ENCODE peak calls at places on chromosomes 4 and X, in eight cellular contexts. E, H, Q, V, S, Z, F and N are unnamed samples.

GRCh38 chr4:78612398-78613005 is 60.9 kb downstream of the ANXA3 start:
- DNase-seq in E (peak), H (no peak), Q (peak), V (peak), S (no peak), Z (no peak), F (no peak), N (no peak)

GRCh38 chrX:38175140-38175539 is 45.5 kb downstream of the SRPX start:
- DNase-seq in E (peak), H (no peak), Q (peak), V (peak), S (no peak), Z (peak), F (peak), N (no peak)

GRCh38 chrX:151753313-151754041 is 18.9 kb downstream of the CNGA2 start:
- DNase-seq in E (peak), H (no peak), Q (peak), V (peak), S (no peak), Z (peak), F (peak), N (peak)

GRCh38 chrX:1421433-1422134 is 29.7 kb upstream of the SLC25A6 start:
- DNase-seq in E (no peak), H (peak), Q (no peak), V (peak), S (no peak), Z (peak), F (no peak), N (peak)

GRCh38 chrX:34810364-34810763 is 132.2 kb upstream of the FAM47B start:
- DNase-seq in E (peak), H (no peak), Q (no peak), V (no peak), S (no peak), Z (no peak), F (no peak), N (no peak)

GRCh38 chr4:136637071-136637777 is 895.1 kb downstream of the PCDH18 start:
- DNase-seq in E (no peak), H (no peak), Q (peak), V (peak), S (no peak), Z (no peak), F (peak), N (no peak)

GRCh38 chrX:66994729-66995128 is 355.9 kb upstream of the EDA2R start:
- DNase-seq in E (no peak), H (no peak), Q (no peak), V (no peak), S (no peak), Z (no peak), F (no peak), N (no peak)

GRCh38 chr4:110808371-110808878 is 185.5 kb upstream of the PITX2 start:
- DNase-seq in E (no peak), H (no peak), Q (no peak), V (peak), S (no peak), Z (no peak), F (no peak), N (no peak)

GRCh38 chr4:84965558-84966381 is 720 bp downstream of the WDFY3 start:
- DNase-seq in E (peak), H (peak), Q (peak), V (peak), S (no peak), Z (peak), F (peak), N (peak)

GRCh38 chrX:1661048-1661921 is 46.4 kb downstream of the ASMT start:
- DNase-seq in E (no peak), H (peak), Q (no peak), V (peak), S (peak), Z (peak), F (peak), N (peak)

GRCh38 chr4:148239406-148239805 is 202.8 kb downstream of the NR3C2 start:
- DNase-seq in E (no peak), H (no peak), Q (no peak), V (no peak), S (peak), Z (no peak), F (no peak), N (no peak)

GRCh38 chr4:2281575-2282343 is 19.9 kb upstream of the MXD4 start:
- DNase-seq in E (no peak), H (peak), Q (no peak), V (no peak), S (peak), Z (peak), F (no peak), N (peak)

GRCh38 chr4:78293841-78294301 is 236.7 kb downstream of the FRAS1 start:
- DNase-seq in E (peak), H (no peak), Q (no peak), V (peak), S (no peak), Z (no peak), F (no peak), N (no peak)

GRCh38 chr4:108758498-108758897 is 4.4 kb downstream of the ETNPPL start:
- DNase-seq in E (no peak), H (no peak), Q (no peak), V (no peak), S (no peak), Z (no peak), F (no peak), N (no peak)

GRCh38 chrX:153209347-153209746 is 30.3 kb downstream of the MAGEA1 start:
- DNase-seq in E (no peak), H (no peak), Q (no peak), V (no peak), S (no peak), Z (no peak), F (no peak), N (no peak)

GRCh38 chrX:37813570-37813969 is 33.7 kb downstream of the CYBB start:
- DNase-seq in E (no peak), H (no peak), Q (no peak), V (no peak), S (no peak), Z (no peak), F (no peak), N (no peak)

GRCh38 chr4:178556796-178557195 is 1114.6 kb upstream of the AGA start:
- DNase-seq in E (no peak), H (no peak), Q (no peak), V (peak), S (no peak), Z (no peak), F (no peak), N (no peak)

GRCh38 chr4:151830168-151830567 is 69.4 kb upstream of the GATB start:
- DNase-seq in E (no peak), H (no peak), Q (no peak), V (no peak), S (no peak), Z (no peak), F (no peak), N (no peak)

GRCh38 chr4:114458728-114459127 is 139.9 kb upstream of the UGT8 start:
- DNase-seq in E (no peak), H (no peak), Q (no peak), V (no peak), S (no peak), Z (no peak), F (no peak), N (no peak)

GRCh38 chrX:29662101-29662500 is 553.3 kb upstream of the MAGEB2 start:
- DNase-seq in E (peak), H (no peak), Q (no peak), V (peak), S (no peak), Z (no peak), F (no peak), N (no peak)

GRCh38 chr4:120132935-120133334 is 66.3 kb upstream of the MAD2L1 start:
- DNase-seq in E (no peak), H (no peak), Q (no peak), V (peak), S (no peak), Z (no peak), F (no peak), N (no peak)

GRCh38 chrX:21741378-21741777 is 16.5 kb downstream of the SMPX start:
- DNase-seq in E (no peak), H (no peak), Q (no peak), V (no peak), S (no peak), Z (no peak), F (no peak), N (no peak)

GRCh38 chr4:169957785-169958184 is 68.4 kb downstream of the MFAP3L start:
- DNase-seq in E (no peak), H (no peak), Q (no peak), V (no peak), S (no peak), Z (no peak), F (no peak), N (no peak)

GRCh38 chr4:113882668-113883067 is 96.8 kb downstream of the ARSJ start:
- DNase-seq in E (peak), H (no peak), Q (no peak), V (no peak), S (no peak), Z (no peak), F (no peak), N (no peak)

GRCh38 chr4:84286048-84286447 is 213.0 kb downstream of the NKX6-1 start:
- DNase-seq in E (no peak), H (peak), Q (no peak), V (no peak), S (no peak), Z (no peak), F (peak), N (no peak)

GRCh38 chrX:107718156-107718621 is 57.4 kb downstream of the TSC22D3 start:
- DNase-seq in E (peak), H (no peak), Q (peak), V (peak), S (peak), Z (peak), F (peak), N (no peak)
- H3K27ac ChIP-seq in E (peak), H (no peak), Q (no peak), V (peak), S (peak), Z (peak), F (no peak), N (peak)

DNA sequence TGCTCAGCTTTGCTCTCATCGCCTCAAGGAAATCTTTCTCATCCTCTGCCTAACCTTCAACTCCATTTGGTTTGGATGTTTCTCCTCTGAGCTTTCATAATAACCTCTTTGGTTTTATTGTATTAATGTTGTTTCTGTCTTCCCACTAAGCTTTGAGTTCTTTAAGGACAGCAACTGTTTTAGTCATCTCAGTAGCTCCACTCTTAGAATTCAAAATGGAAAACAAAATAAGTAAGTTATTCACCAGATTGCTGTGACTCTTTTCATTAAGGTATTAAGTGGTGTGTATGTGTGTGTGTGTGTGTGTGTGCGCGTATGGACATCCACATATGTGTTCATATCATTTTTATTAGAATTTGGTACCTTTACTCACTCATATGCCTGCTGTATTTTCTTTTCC is 279.2 kb upstream of the BOD1L1 start:
- DNase-seq in E (no peak), H (no peak), Q (no peak), V (no peak), S (no peak), Z (no peak), F (no peak), N (no peak)
- H3K27ac ChIP-seq in E (peak), H (no peak), Q (peak), V (peak), S (no peak), Z (no peak), F (no peak), N (peak)

DNA sequence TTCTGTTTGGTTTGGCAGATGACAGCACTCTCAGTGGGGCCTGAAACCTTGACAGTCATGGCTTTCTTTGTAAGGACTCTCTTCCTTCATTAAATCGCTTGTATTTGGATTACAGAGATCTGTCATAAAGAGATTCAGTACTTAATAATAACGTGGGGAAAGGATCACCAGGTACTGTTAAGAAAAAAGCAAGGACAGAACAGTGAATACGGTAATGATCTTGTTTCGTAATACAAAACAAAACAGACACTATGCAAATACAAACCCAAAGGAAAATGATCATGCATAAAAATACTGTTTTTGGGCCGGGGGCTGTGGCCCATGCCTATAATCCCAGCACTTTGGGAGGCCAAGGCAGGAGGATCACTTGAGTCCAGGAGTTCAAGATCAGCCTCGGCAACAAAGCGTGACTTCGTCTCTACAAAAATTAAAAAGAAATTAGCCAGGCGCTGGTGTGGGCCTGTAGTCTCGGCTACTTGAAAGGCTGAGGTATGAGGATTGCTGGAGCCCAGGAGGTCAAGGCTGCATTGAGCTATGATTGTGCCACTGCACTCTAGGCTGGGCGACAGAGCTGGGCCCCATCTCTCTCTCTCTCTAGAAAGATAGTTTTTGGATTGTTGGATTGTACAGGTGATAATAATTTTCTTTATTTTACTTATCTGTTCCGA is 64.6 kb downstream of the TRAPPC11 start:
- DNase-seq in E (no peak), H (no peak), Q (no peak), V (no peak), S (no peak), Z (no peak), F (no peak), N (no peak)
- H3K27ac ChIP-seq in E (no peak), H (no peak), Q (no peak), V (no peak), S (no peak), Z (no peak), F (no peak), N (no peak)

DNA sequence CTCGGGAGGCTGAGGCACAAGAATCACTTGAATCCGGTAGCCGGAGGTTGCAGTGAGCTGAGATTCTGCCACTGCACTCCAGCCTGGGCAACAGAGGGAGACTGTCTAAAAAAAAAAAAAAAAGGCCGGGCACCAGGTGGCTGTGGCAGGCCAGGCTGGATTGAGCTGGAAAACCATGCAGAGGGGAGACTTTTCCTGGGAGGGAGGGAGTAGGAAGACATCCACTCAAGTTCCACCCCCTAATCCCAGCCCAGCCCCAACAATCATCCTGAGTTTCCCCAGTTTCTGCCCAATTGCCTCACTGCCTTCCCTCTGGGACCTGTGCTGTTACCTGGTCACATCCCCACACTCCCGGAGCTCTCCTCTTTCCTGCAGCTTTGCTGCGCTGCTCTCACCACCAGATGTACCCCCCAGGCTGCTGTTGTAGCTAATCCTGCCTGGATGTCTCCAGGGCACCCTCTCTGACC is 9.0 kb upstream of the TSPYL2 start:
- DNase-seq in E (no peak), H (peak), Q (no peak), V (peak), S (no peak), Z (no peak), F (no peak), N (no peak)
- H3K27ac ChIP-seq in E (no peak), H (no peak), Q (no peak), V (peak), S (no peak), Z (no peak), F (no peak), N (no peak)

GRCh38 chr4:40232610-40233009 is 35.8 kb downstream of the RHOH start:
- DNase-seq in E (no peak), H (no peak), Q (no peak), V (no peak), S (no peak), Z (no peak), F (no peak), N (no peak)

GRCh38 chr4:40228497-40229365 is 31.9 kb downstream of the RHOH start:
- DNase-seq in E (no peak), H (no peak), Q (no peak), V (peak), S (peak), Z (no peak), F (peak), N (no peak)

GRCh38 chr4:40233227-40233626 is 36.4 kb downstream of the RHOH start:
- DNase-seq in E (no peak), H (no peak), Q (no peak), V (no peak), S (no peak), Z (no peak), F (no peak), N (no peak)

GRCh38 chr4:40234519-40235039 is 37.7 kb downstream of the RHOH start:
- DNase-seq in E (no peak), H (no peak), Q (no peak), V (no peak), S (peak), Z (no peak), F (no peak), N (no peak)

GRCh38 chr4:40231464-40231863 is 34.6 kb downstream of the RHOH start:
- DNase-seq in E (no peak), H (no peak), Q (no peak), V (no peak), S (peak), Z (no peak), F (no peak), N (no peak)
- H3K27ac ChIP-seq in E (no peak), H (no peak), Q (no peak), V (no peak), S (peak), Z (no peak), F (no peak), N (no peak)

GRCh38 chrX:54157561-54157960 is 25.5 kb downstream of the FAM120C start:
- DNase-seq in E (no peak), H (no peak), Q (no peak), V (no peak), S (no peak), Z (no peak), F (no peak), N (no peak)
- H3K27ac ChIP-seq in E (no peak), H (no peak), Q (no peak), V (no peak), S (no peak), Z (no peak), F (no peak), N (no peak)

GRCh38 chrX:24423960-24424359 is 41.1 kb upstream of the PDK3 start:
- DNase-seq in E (no peak), H (no peak), Q (no peak), V (peak), S (no peak), Z (no peak), F (no peak), N (no peak)
- H3K27ac ChIP-seq in E (no peak), H (no peak), Q (no peak), V (no peak), S (no peak), Z (no peak), F (no peak), N (no peak)

GRCh38 chr4:153221783-153222161 is 17.5 kb downstream of the TRIM2 start:
- DNase-seq in E (no peak), H (no peak), Q (no peak), V (no peak), S (no peak), Z (no peak), F (no peak), N (no peak)
- H3K27ac ChIP-seq in E (peak), H (peak), Q (peak), V (no peak), S (no peak), Z (peak), F (no peak), N (peak)

GRCh38 chr4:107253090-107253489 is 217.0 kb upstream of the DKK2 start:
- DNase-seq in E (no peak), H (no peak), Q (no peak), V (no peak), S (no peak), Z (no peak), F (no peak), N (no peak)
- H3K27ac ChIP-seq in E (no peak), H (no peak), Q (no peak), V (no peak), S (no peak), Z (no peak), F (no peak), N (no peak)